ENCODE peak calls at places on chromosomes 7 and 10, in seven cellular contexts. S is WTC11, C is K562, L is HCT116, Z is GM12878, R is HepG2, I is H1. M is an unnamed sample.

GRCh38 chr10:71266147-71266917 is 52.7 kb upstream of the SLC29A3 start:
- DNase-seq in S (peak), Z (no peak), I (no peak), L (no peak), R (peak), C (peak), M (peak)

GRCh38 chr10:106900041-106900674 is 264.3 kb downstream of the SORCS1 start:
- DNase-seq in L (no peak), Z (no peak), R (no peak), I (no peak), S (no peak), C (no peak), M (no peak)

GRCh38 chr10:6802762-6803428 is 222.8 kb upstream of the PRKCQ start:
- DNase-seq in I (no peak), L (no peak), R (no peak), Z (no peak), C (no peak), S (no peak), M (no peak)

GRCh38 chr10:126153686-126154628 is 234.3 kb downstream of the ADAM12 start:
- DNase-seq in I (no peak), C (no peak), L (no peak), R (no peak), S (no peak), Z (no peak), M (no peak)

GRCh38 chr7:29935111-29935510 is 54.5 kb downstream of the SCRN1 start:
- DNase-seq in Z (no peak), L (no peak), S (no peak), I (no peak), R (no peak), C (no peak), M (no peak)

GRCh38 chr7:91019686-91020385 is 244.4 kb upstream of the FZD1 start:
- DNase-seq in C (no peak), L (no peak), S (no peak), Z (no peak), R (no peak), I (no peak), M (no peak)

GRCh38 chr7:139820089-139820488 is 9.0 kb upstream of the TBXAS1 start:
- DNase-seq in I (no peak), C (no peak), S (no peak), R (no peak), L (no peak), Z (no peak), M (no peak)

GRCh38 chr7:156764016-156764669 is 123.6 kb downstream of the RNF32 start:
- DNase-seq in R (peak), I (no peak), S (peak), Z (no peak), C (peak), L (peak), M (peak)

GRCh38 chr7:3301831-3302618 is 973 bp downstream of the SDK1 start:
- DNase-seq in Z (no peak), C (peak), S (peak), I (peak), R (peak), L (no peak), M (peak)

GRCh38 chr7:4051696-4052095 is 630.4 kb upstream of the FOXK1 start:
- DNase-seq in C (peak), I (peak), Z (no peak), S (no peak), R (no peak), L (no peak), M (no peak)

GRCh38 chr7:1317654-1318450 is 85.2 kb downstream of the UNCX start:
- DNase-seq in I (no peak), Z (no peak), L (no peak), S (no peak), C (no peak), R (no peak), M (no peak)

GRCh38 chr10:91200314-91201212 is 19.9 kb upstream of the PCGF5 start:
- DNase-seq in I (no peak), R (no peak), L (no peak), S (no peak), Z (no peak), C (no peak), M (no peak)

GRCh38 chr7:23044581-23044980 is 30.7 kb upstream of the HYCC1 start:
- DNase-seq in Z (no peak), I (no peak), L (no peak), S (no peak), C (no peak), R (no peak), M (no peak)

GRCh38 chr7:76512941-76513816 is 2.8 kb downstream of the UPK3B start:
- DNase-seq in S (peak), Z (no peak), C (peak), L (peak), I (peak), R (peak), M (peak)

GRCh38 chr7:88363869-88364268 is 57.2 kb upstream of the STEAP4 start:
- DNase-seq in L (no peak), I (no peak), Z (no peak), C (no peak), R (no peak), S (no peak), M (no peak)

GRCh38 chr10:75191821-75192568 is 18.6 kb upstream of the VDAC2 start:
- DNase-seq in C (peak), S (no peak), Z (no peak), I (no peak), R (peak), L (no peak), M (no peak)

GRCh38 chr10:60905580-60905979 is 38.4 kb downstream of the RHOBTB1 start:
- DNase-seq in R (no peak), I (no peak), L (no peak), C (no peak), Z (no peak), S (no peak), M (no peak)

GRCh38 chr10:99730026-99730425 is 1.9 kb downstream of the COX15 start:
- DNase-seq in L (no peak), R (no peak), Z (no peak), I (no peak), S (no peak), C (no peak), M (no peak)

GRCh38 chr10:73131913-73132686 is 21.8 kb downstream of the NUDT13 start:
- DNase-seq in Z (no peak), R (peak), I (no peak), S (no peak), C (no peak), L (no peak), M (no peak)

GRCh38 chr10:1199345-1199673 is 143.1 kb downstream of the WDR37 start:
- DNase-seq in R (no peak), Z (no peak), I (no peak), C (no peak), L (no peak), S (no peak), M (no peak)

GRCh38 chr10:62075414-62075813 is 173.9 kb downstream of the ARID5B start:
- DNase-seq in I (no peak), L (no peak), C (no peak), S (no peak), R (no peak), Z (no peak), M (no peak)

GRCh38 chr10:46522295-46523118 is 34.0 kb downstream of the GPRIN2 start:
- DNase-seq in C (no peak), Z (no peak), I (peak), L (no peak), S (peak), R (no peak), M (no peak)

GRCh38 chr10:72316748-72317435 is 37.8 kb downstream of the DNAJB12 start:
- DNase-seq in Z (no peak), R (peak), I (no peak), S (no peak), L (no peak), C (peak), M (no peak)

GRCh38 chr10:119139464-119140067 is 25.9 kb downstream of the SFXN4 start:
- DNase-seq in I (peak), L (peak), Z (no peak), S (peak), R (peak), C (no peak), M (peak)

GRCh38 chr7:129122751-129123516 is 21.6 kb upstream of the TSPAN33 start:
- DNase-seq in I (no peak), Z (peak), S (no peak), C (no peak), R (no peak), L (no peak), M (no peak)

GRCh38 chr10:126702181-126702580 is 31.7 kb upstream of the C10orf90 start:
- DNase-seq in Z (no peak), I (no peak), R (no peak), L (no peak), S (no peak), C (no peak), M (no peak)

GRCh38 chr10:104267721-104268690 is 978 bp upstream of the GSTO2 start:
- DNase-seq in S (no peak), R (no peak), L (no peak), I (no peak), C (no peak), Z (no peak), M (peak)
- TF ChIP-seq SP1 in S (no peak), R (no peak), L (no peak), I (no peak), C (no peak), Z (no peak), M (no peak)

GRCh38 chr7:107659666-107660065 is 962 bp upstream of the SLC26A4 start:
- DNase-seq in Z (no peak), S (no peak), L (peak), I (no peak), R (no peak), C (no peak), M (no peak)
- TF ChIP-seq SP1 in Z (no peak), S (no peak), L (peak), I (no peak), R (no peak), C (no peak), M (no peak)

DNA sequence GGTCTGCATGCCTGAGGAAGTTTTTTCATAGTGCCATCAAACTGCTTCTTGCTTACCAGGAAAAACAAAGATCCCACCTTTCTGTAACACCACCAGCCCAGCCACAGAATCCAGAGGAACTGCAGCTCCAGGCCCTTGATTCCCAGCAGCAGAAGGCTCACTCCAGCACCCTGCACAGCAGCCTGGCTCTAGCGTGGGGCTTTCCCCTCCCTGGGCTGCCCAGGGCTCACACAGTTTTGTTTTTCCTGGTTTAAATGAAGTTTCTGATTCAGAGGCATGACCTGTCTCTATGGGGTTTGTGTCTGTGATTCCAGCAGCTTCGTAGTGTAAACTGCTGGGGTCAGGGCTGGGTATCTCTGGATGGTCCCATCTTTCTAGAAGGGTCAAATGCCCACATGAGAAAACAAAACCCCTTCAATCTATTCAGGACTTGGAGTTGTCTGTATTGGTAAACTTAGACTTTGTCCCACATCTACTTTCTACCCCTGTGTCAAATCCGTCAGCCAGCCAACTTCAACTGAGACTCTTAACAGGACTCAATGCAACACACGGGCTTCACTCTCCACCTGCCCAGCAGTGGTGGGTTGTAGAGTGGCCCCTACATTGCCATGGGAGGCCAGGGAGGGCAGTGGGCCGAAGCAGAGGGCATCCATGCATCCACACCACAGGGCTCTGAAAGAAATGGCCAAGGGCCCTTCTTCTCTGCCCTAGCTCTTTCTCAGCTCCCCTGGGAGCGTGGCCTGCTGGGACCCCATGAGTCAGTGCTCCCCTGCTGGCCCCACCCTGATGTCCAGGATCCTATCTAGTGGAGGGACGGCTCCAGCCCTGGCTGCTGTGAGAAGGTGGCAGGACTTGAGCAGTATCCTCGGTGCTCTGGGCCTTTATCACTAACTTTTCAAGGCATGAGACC is 73.5 kb downstream of the ATXN7L1 start:
- DNase-seq in S (no peak), L (no peak), Z (no peak), R (peak), I (no peak), C (no peak), M (no peak)
- TF ChIP-seq SP1 in S (no peak), L (no peak), Z (no peak), R (no peak), I (no peak), C (no peak), M (no peak)

GRCh38 chr7:112777406-112777805 is 12.8 kb downstream of the TMEM168 start:
- DNase-seq in Z (no peak), I (no peak), L (no peak), C (no peak), S (no peak), R (no peak), M (no peak)

GRCh38 chr7:112779667-112780066 is 10.5 kb downstream of the TMEM168 start:
- DNase-seq in Z (no peak), C (no peak), R (no peak), I (no peak), S (no peak), L (no peak), M (no peak)

GRCh38 chr7:112781558-112781957 is 8.6 kb downstream of the TMEM168 start:
- DNase-seq in Z (no peak), R (no peak), L (no peak), C (no peak), I (no peak), S (no peak), M (no peak)

GRCh38 chr7:112781110-112781509 is 9.1 kb downstream of the TMEM168 start:
- DNase-seq in R (no peak), Z (no peak), I (no peak), S (no peak), C (no peak), L (no peak), M (no peak)

GRCh38 chr7:112782498-112782897 is 7.7 kb downstream of the TMEM168 start:
- DNase-seq in I (no peak), R (no peak), L (no peak), S (no peak), Z (peak), C (no peak), M (no peak)
- TF ChIP-seq SP1 in I (no peak), R (no peak), L (no peak), S (no peak), Z (no peak), C (no peak), M (no peak)

GRCh38 chr7:132575987-132576722 is at the start of gene PLXNA4:
- DNase-seq in C (no peak), L (no peak), R (no peak), S (peak), Z (no peak), I (peak), M (peak)
- TF ChIP-seq SP1 in C (no peak), L (no peak), R (no peak), S (no peak), Z (no peak), I (no peak), M (no peak)

DNA sequence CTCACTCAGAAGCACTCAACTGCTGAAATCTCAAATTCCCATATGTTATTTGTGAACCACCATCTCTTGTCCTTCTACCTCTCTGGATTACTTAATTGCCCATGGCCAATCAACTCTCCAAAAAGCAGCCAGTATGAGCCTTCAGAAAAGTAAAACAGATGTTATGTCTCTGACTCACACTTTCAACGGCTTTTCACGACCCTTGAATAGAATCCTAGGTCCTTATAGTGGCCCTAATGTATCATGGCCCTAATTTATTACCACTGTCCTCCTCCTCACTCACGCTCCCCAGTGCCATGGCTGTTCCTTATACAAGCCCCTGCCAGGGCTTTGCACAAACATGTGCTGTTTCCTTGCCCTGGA is 20.0 kb downstream of the ZNF438 start:
- DNase-seq in C (no peak), Z (no peak), R (no peak), S (no peak), I (no peak), L (no peak), M (no peak)
- TF ChIP-seq SP1 in C (no peak), Z (no peak), R (no peak), S (no peak), I (no peak), L (no peak), M (no peak)

GRCh38 chr7:117807688-117808087 is 65.6 kb downstream of the CTTNBP2 start:
- DNase-seq in R (no peak), C (no peak), S (no peak), I (no peak), Z (no peak), L (no peak), M (no peak)

GRCh38 chr7:117810642-117811512 is 62.4 kb downstream of the CTTNBP2 start:
- DNase-seq in S (peak), C (no peak), R (no peak), Z (no peak), L (no peak), I (no peak), M (no peak)

GRCh38 chr7:117809958-117810357 is 63.3 kb downstream of the CTTNBP2 start:
- DNase-seq in L (no peak), I (no peak), R (no peak), C (no peak), S (no peak), Z (no peak), M (no peak)

GRCh38 chr7:117808273-117808868 is 64.9 kb downstream of the CTTNBP2 start:
- DNase-seq in C (no peak), L (no peak), R (no peak), S (peak), Z (no peak), I (no peak), M (no peak)

DNA sequence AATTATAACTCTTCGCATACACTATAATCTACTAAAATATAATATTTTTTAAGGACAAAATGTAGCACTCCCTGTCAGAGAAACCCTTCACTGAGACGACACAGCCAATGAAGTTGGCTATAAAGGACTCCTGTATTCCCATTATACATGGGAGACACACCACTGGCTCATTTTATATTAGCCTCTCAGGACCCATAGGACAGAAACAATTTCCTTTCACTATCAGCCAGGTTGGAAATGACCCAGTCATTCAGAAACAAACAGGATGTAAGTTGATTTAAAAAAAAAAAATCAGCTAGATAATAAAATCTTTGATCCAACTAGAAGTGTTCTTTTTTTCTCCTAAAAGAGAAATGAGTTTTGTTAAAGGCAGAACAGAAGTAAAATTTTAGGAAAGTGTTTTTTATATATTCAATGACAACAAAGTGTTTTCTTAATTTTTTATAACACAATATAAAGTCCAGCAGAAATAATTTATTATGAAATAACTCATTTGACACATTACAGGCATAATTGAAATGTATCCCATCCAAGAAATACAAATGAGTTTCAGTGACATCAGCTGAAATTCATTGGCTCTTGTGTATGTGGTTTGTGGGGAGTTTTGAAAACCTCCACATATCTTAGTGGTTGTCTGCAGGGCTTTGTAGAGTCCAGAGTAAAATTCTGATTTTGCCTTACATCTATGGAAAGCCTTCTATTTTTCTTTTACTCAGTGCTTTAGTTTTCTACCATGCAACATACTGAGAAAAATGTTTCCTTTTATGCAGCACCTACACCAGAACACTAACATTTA is 64.1 kb downstream of the CTTNBP2 start:
- DNase-seq in I (no peak), R (no peak), C (no peak), S (no peak), L (no peak), Z (no peak), M (no peak)
- TF ChIP-seq SP1 in I (no peak), R (no peak), C (no peak), S (no peak), L (no peak), Z (no peak), M (no peak)

DNA sequence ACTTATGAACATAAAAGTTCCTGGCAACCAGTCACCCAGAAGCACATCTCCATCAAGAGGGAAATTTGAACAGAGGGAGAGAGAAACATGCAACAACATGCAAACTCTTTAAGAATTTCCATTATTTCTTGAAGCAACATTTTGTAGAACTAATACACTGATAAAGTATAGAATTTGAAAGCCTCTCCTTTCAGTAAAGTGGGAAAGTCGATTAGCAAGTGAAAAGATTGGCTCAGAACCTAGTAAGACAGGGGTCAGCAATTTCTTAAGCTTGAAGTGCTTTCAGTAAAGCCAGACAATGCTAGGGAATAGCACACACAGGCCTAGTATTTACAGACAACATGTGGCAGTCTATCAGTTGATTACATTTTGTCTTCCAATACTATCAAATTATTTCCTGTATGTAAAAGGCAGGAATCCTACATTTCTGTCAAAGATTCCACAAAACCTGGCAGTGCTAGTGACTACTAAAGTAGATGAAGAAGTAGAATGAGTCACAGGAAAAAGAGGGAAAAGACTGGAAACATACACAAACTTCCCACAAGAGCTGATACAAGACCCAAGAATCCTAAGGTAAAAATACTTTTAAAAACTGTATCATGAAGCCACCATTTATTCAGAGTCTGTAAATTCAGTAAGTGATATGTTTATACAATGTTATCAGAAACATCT is 25.2 kb downstream of the DNAJC1 start:
- DNase-seq in R (no peak), L (no peak), I (no peak), C (no peak), Z (no peak), S (no peak), M (no peak)
- TF ChIP-seq SP1 in R (no peak), L (no peak), I (no peak), C (no peak), Z (no peak), S (no peak), M (no peak)

M was measured in HEK293T.